ENCODE peak calls at places on chromosome 6, in seven cellular contexts. S is HepG2, N is HCT116, E is H1, M is GM23338, W is endothelial cell of umbilical vein, P is K562. J is an unnamed sample.

GRCh38 chr6:167227984-167228383 is 63.1 kb upstream of the UNC93A start:
- DNase-seq in P (no peak), E (peak), N (no peak), M (peak), S (no peak), W (no peak), J (no peak)

GRCh38 chr6:134435814-134436280 is 117.9 kb upstream of the SGK1 start:
- DNase-seq in P (no peak), M (no peak), S (no peak), N (no peak), E (no peak), W (no peak), J (no peak)

GRCh38 chr6:144315226-144315980 is 30.3 kb downstream of the UTRN start:
- DNase-seq in M (no peak), S (no peak), E (no peak), P (no peak), N (no peak), W (peak), J (no peak)

GRCh38 chr6:122778961-122779671 is 400 bp upstream of the FABP7 start:
- DNase-seq in W (no peak), N (no peak), P (no peak), S (no peak), M (peak), E (no peak), J (no peak)

GRCh38 chr6:87944541-87944954 is 103.1 kb upstream of the SPACA1 start:
- DNase-seq in S (peak), N (no peak), W (no peak), E (no peak), P (no peak), M (peak), J (no peak)

GRCh38 chr6:119895626-119896025 is 546.1 kb upstream of the MAN1A1 start:
- DNase-seq in E (no peak), W (no peak), M (no peak), N (no peak), S (no peak), P (no peak), J (no peak)

GRCh38 chr6:33160728-33161323 is 31.4 kb downstream of the COL11A2 start:
- DNase-seq in M (peak), N (peak), S (no peak), E (no peak), W (peak), P (no peak), J (no peak)

GRCh38 chr6:120005292-120005976 is 655.9 kb upstream of the MAN1A1 start:
- DNase-seq in W (no peak), N (no peak), P (no peak), M (peak), S (peak), E (no peak), J (no peak)

GRCh38 chr6:151357758-151358436 is 33.5 kb downstream of the ZBTB2 start:
- DNase-seq in W (peak), M (no peak), S (no peak), P (no peak), N (no peak), E (no peak), J (no peak)

GRCh38 chr6:131635384-131636340 is 1.4 kb upstream of the ENPP3 start:
- DNase-seq in P (no peak), M (no peak), N (no peak), E (no peak), W (no peak), S (peak), J (no peak)

GRCh38 chr6:56375806-56376205 is 128.4 kb upstream of the COL21A1 start:
- DNase-seq in M (no peak), S (no peak), P (no peak), W (no peak), E (no peak), N (no peak), J (no peak)

GRCh38 chr6:5729813-5730212 is 276.9 kb downstream of the NRN1 start:
- DNase-seq in M (no peak), S (no peak), W (no peak), N (no peak), E (no peak), P (no peak), J (no peak)

GRCh38 chr6:42365021-42365420 is 86.7 kb downstream of the TRERF1 start:
- DNase-seq in P (no peak), W (no peak), N (no peak), S (no peak), E (no peak), M (no peak), J (no peak)

GRCh38 chr6:151196571-151196970 is 43.2 kb upstream of the AKAP12 start:
- DNase-seq in M (no peak), S (no peak), N (no peak), W (no peak), P (no peak), E (no peak), J (no peak)

GRCh38 chr6:157443066-157443800 is 62.2 kb downstream of the ZDHHC14 start:
- DNase-seq in N (no peak), M (no peak), S (no peak), W (no peak), P (no peak), E (no peak), J (no peak)

GRCh38 chr6:8990075-8990474 is 554.7 kb upstream of the SLC35B3 start:
- DNase-seq in M (no peak), W (no peak), N (no peak), E (no peak), S (no peak), P (no peak), J (no peak)

GRCh38 chr6:14458669-14459266 is 341.2 kb downstream of the CD83 start:
- DNase-seq in E (no peak), W (no peak), P (peak), S (no peak), N (no peak), M (no peak), J (no peak)

GRCh38 chr6:62285612-62286469 is at the start of gene KHDRBS2:
- DNase-seq in P (no peak), N (no peak), S (peak), E (peak), M (peak), W (no peak), J (no peak)

GRCh38 chr6:166862287-166862977 is 93.9 kb downstream of the RNASET2 start:
- DNase-seq in E (peak), P (no peak), S (no peak), N (no peak), M (peak), W (no peak), J (no peak)

GRCh38 chr6:29974901-29975560 is 32.7 kb downstream of the HLA-A start:
- DNase-seq in M (peak), S (no peak), P (no peak), E (no peak), N (no peak), W (peak), J (no peak)

GRCh38 chr6:157661652-157662051 is 161.4 kb upstream of the SNX9 start:
- DNase-seq in W (no peak), E (no peak), P (no peak), M (no peak), N (no peak), S (no peak), J (no peak)

GRCh38 chr6:147954938-147955337 is 387.7 kb upstream of the SASH1 start:
- DNase-seq in W (no peak), S (no peak), E (no peak), N (no peak), M (no peak), P (no peak), J (no peak)

GRCh38 chr6:150491131-150491795 is 108.4 kb upstream of the PLEKHG1 start:
- DNase-seq in M (no peak), N (peak), P (no peak), E (no peak), S (no peak), W (no peak), J (no peak)

GRCh38 chr6:132919028-132919427 is 104.7 kb downstream of the RPS12 start:
- DNase-seq in N (no peak), E (no peak), W (peak), S (no peak), M (peak), P (no peak), J (no peak)

GRCh38 chr6:15332441-15332840 is 86.6 kb downstream of the JARID2 start:
- DNase-seq in E (no peak), N (no peak), S (no peak), W (no peak), M (no peak), P (no peak), J (no peak)

GRCh38 chr6:153048631-153049030 is 46.1 kb upstream of the MTRF1L start:
- DNase-seq in P (no peak), W (no peak), N (no peak), S (no peak), E (no peak), M (no peak), J (no peak)

GRCh38 chr6:130148181-130148580 is 74.6 kb downstream of the SAMD3 start:
- DNase-seq in E (no peak), N (no peak), P (no peak), W (no peak), M (peak), S (no peak), J (no peak)

GRCh38 chr6:63582579-63583231 is 10.4 kb downstream of the LOC128125822 start:
- DNase-seq in P (no peak), N (no peak), M (peak), W (no peak), S (no peak), E (no peak), J (no peak)

GRCh38 chr6:63580704-63580961 is 8.4 kb downstream of the LOC128125822 start:
- DNase-seq in M (no peak), P (no peak), S (no peak), N (no peak), E (no peak), W (no peak), J (no peak)

GRCh38 chr6:63584566-63584965 is 12.3 kb downstream of the LOC128125822 start:
- DNase-seq in S (no peak), N (no peak), E (no peak), M (peak), W (no peak), P (no peak), J (no peak)

GRCh38 chr6:63581355-63581998 is 9.2 kb downstream of the LOC128125822 start:
- DNase-seq in M (no peak), E (no peak), P (no peak), N (no peak), S (no peak), W (no peak), J (no peak)

GRCh38 chr6:63584125-63584514 is 11.8 kb downstream of the LOC128125822 start:
- DNase-seq in E (no peak), S (no peak), W (no peak), N (no peak), P (no peak), M (no peak), J (no peak)
- TF ChIP-seq POLR2AphosphoS5 in E (no peak), S (peak), W (no peak), N (peak), P (no peak), M (no peak), J (no peak)

GRCh38 chr6:175680-176079 is 116.6 kb upstream of the DUSP22 start:
- DNase-seq in S (no peak), N (no peak), W (no peak), P (no peak), M (no peak), E (no peak), J (no peak)
- TF ChIP-seq EZH2 in S (no peak), N (no peak), W (no peak), P (no peak), M (no peak), E (no peak), J (no peak)

GRCh38 chr6:49462599-49462926 is 490 bp downstream of the MMUT start:
- DNase-seq in E (no peak), N (no peak), P (peak), M (peak), S (no peak), W (no peak), J (no peak)
- H3K27ac ChIP-seq in E (peak), N (no peak), P (peak), M (peak), S (peak), W (peak), J (no peak)

GRCh38 chr6:137120748-137121147 is 52.7 kb downstream of the IL22RA2 start:
- DNase-seq in P (no peak), N (no peak), S (no peak), W (no peak), E (no peak), M (no peak), J (no peak)
- TF ChIP-seq POLR2AphosphoS5 in P (no peak), N (no peak), S (no peak), W (no peak), E (no peak), M (no peak), J (no peak)

DNA sequence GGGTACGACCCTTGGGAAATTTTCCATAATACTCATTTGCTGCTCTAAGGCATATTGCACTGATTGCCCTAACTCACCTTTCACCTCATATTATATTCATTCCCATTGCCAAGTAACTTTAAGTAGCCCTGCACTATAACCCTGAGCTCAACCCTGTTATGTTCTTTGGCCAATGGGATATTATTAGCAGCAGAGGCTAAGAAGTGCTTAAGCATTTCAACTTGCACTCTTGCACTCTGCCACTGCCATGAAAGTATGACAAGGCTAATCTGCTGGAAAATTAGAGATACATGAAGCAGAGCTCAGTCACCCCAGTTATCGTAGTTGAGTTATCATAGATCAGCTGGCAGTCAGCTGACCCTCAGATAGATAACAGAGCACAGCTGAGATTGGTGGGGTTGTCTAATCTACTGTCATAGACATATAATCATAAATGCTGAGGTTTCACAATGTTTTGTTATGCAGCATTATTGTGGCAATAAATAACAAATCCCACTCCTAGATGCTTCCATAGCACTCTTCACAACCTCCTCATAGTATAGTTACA is 209.4 kb upstream of the RUNX2 start:
- DNase-seq in P (no peak), E (no peak), W (no peak), M (no peak), N (no peak), S (no peak), J (no peak)
- TF ChIP-seq EZH2 in P (no peak), E (no peak), W (no peak), M (no peak), N (no peak), S (no peak), J (no peak)

GRCh38 chr6:137866914-137867684 is at the start of gene TNFAIP3:
- DNase-seq in M (peak), P (peak), S (peak), N (peak), W (peak), E (peak), J (peak)

GRCh38 chr6:137862419-137863125 is 4.5 kb upstream of the TNFAIP3 start:
- DNase-seq in W (no peak), N (no peak), P (no peak), S (no peak), M (no peak), E (no peak), J (no peak)

GRCh38 chr6:137866200-137866913 is 702 bp upstream of the TNFAIP3 start:
- DNase-seq in W (peak), E (no peak), N (no peak), P (peak), M (peak), S (no peak), J (no peak)

GRCh38 chr6:137863126-137863996 is 3.7 kb upstream of the TNFAIP3 start:
- DNase-seq in E (no peak), S (peak), N (no peak), M (no peak), P (peak), W (no peak), J (no peak)

GRCh38 chr6:137864812-137865508 is 2.1 kb upstream of the TNFAIP3 start:
- DNase-seq in S (peak), E (no peak), M (no peak), N (no peak), P (no peak), W (no peak), J (no peak)
- H3K27ac ChIP-seq in S (peak), E (no peak), M (no peak), N (no peak), P (peak), W (no peak), J (no peak)